ENCODE peak calls at places on chromosomes 1 and 21, in six cellular contexts. L is left ventricle myocardium inferior, Q is esophagus squamous epithelium, E is upper lobe of right lung, N is stomach, K is A549. M is an unnamed sample.

GRCh38 chr21:39318091-39318959 is 4.9 kb upstream of the BRWD1 start:
- DNase-seq in K (no peak), E (no peak), L (no peak), N (no peak), Q (no peak), M (no peak)

GRCh38 chr1:179955318-179955638 is 668 bp downstream of the CEP350 start:
- DNase-seq in E (no peak), L (no peak), N (no peak), Q (no peak), K (peak), M (no peak)

GRCh38 chr1:234186037-234186688 is 187.1 kb upstream of the COA6 start:
- DNase-seq in K (peak), Q (no peak), N (no peak), E (no peak), L (no peak), M (no peak)

GRCh38 chr1:63915121-63915520 is 141.3 kb downstream of the ROR1 start:
- DNase-seq in E (no peak), N (no peak), L (no peak), Q (no peak), K (no peak), M (no peak)

GRCh38 chr1:70427976-70428375 is 16.9 kb downstream of the CTH start:
- DNase-seq in K (no peak), E (no peak), Q (no peak), L (no peak), N (no peak), M (no peak)

GRCh38 chr1:117068580-117068979 is 8.5 kb downstream of the TTF2 start:
- DNase-seq in N (no peak), E (no peak), K (no peak), Q (no peak), L (no peak), M (no peak)

GRCh38 chr1:52059888-52060287 is 3.8 kb downstream of the BTF3L4 start:
- DNase-seq in L (no peak), K (no peak), N (no peak), Q (no peak), E (no peak), M (no peak)

GRCh38 chr1:151822404-151822803 is 9.2 kb downstream of the RORC start:
- DNase-seq in L (no peak), K (no peak), Q (no peak), E (no peak), N (no peak), M (no peak)

GRCh38 chr1:93659805-93660479 is 21.7 kb downstream of the BCAR3 start:
- DNase-seq in N (no peak), E (no peak), Q (no peak), K (no peak), L (peak), M (no peak)

GRCh38 chr1:54792686-54793282 is 8.3 kb downstream of the TTC22 start:
- DNase-seq in Q (no peak), L (no peak), K (no peak), N (no peak), E (no peak), M (peak)

GRCh38 chr1:21562896-21563295 is 53.7 kb downstream of the ALPL start:
- DNase-seq in E (no peak), N (no peak), Q (no peak), K (no peak), L (no peak), M (no peak)

GRCh38 chr21:42316891-42317290 is 1.7 kb upstream of the TFF3 start:
- DNase-seq in K (no peak), L (no peak), Q (no peak), E (no peak), N (no peak), M (no peak)

GRCh38 chr1:62271932-62272728 is 47.1 kb downstream of the KANK4 start:
- DNase-seq in L (no peak), E (no peak), K (no peak), N (no peak), Q (no peak), M (no peak)

GRCh38 chr1:7589080-7589735 is 181.9 kb upstream of the VAMP3 start:
- DNase-seq in K (no peak), Q (no peak), N (no peak), E (peak), L (no peak), M (peak)

GRCh38 chr1:155324717-155325595 is 4.3 kb downstream of the RUSC1 start:
- DNase-seq in K (peak), E (peak), L (peak), N (peak), Q (no peak), M (peak)

GRCh38 chr1:32886012-32886827 is at the start of gene HPCA:
- DNase-seq in L (peak), N (peak), K (peak), E (peak), Q (no peak), M (no peak)

GRCh38 chr1:89723863-89724262 is 90.9 kb downstream of the LRRC8C start:
- DNase-seq in E (no peak), K (no peak), N (no peak), L (peak), Q (no peak), M (no peak)

DNA sequence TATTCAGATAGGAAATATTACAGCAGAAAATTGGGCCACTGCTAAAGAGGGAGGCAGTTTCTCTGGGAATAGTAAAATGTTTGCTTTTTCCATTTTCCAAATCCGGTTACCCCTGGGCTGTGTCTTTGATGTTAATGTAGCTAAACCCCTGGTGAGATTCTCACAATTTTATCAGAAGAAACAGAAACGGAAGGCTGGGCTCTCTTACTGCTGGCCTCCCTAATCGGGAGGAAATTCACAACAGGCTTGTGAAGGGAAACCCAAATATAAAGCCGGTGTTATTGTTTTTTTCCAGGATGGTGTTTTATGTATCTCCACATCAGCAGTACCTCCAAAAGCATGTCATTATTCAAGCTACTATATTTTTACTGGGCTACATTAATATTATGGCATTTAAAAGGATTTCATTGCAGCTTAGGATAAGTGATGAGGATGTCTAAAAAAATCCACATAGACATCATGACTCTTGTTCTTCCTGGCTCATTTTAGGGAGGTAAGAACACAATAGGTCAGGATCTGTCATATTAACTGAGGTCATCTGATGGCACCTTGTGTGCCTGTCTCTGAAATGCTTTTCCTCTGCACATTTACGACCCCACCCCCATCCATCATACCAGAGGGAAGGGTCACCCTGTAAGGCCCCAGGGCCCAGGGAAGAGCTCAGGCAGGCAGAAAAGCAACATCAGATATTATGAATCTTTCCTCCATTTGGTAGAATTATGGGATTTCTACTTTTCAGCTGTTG is 158.7 kb downstream of the DSCAM start:
- DNase-seq in K (no peak), N (no peak), E (no peak), Q (no peak), L (no peak), M (no peak)
- H3K27ac ChIP-seq in K (no peak), N (no peak), E (no peak), Q (no peak), L (no peak), M (no peak)

GRCh38 chr1:87937774-87938173 is 609.1 kb downstream of the LMO4 start:
- DNase-seq in N (no peak), Q (no peak), K (no peak), L (no peak), E (no peak), M (no peak)
- H3K27ac ChIP-seq in N (no peak), Q (no peak), K (no peak), L (no peak), E (no peak), M (no peak)

GRCh38 chr1:115063238-115063901 is 25.9 kb downstream of the TSPAN2 start:
- DNase-seq in N (no peak), E (no peak), L (no peak), Q (no peak), K (no peak), M (no peak)
- H3K27ac ChIP-seq in N (no peak), E (no peak), L (peak), Q (peak), K (no peak), M (peak)

DNA sequence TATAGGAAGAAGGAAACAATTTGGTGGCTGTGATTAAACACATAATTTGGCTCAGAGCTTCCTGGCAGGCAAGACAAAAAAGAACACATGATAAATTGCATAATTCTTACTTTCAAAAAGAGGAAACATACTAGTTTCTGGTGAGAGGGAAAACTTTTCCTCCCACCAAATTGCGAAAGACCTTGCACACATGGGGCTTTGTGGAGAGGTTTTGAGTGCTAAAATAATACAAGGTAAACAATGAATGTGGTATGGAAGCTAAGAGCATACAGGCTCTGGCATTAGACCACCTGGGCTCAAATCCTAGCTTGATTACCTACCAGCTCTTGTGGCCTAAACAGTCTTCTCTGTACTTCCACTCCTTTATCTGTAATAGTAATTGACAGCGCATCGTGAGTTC is 140.1 kb upstream of the HOOK1 start:
- DNase-seq in Q (no peak), E (no peak), L (no peak), N (no peak), K (no peak), M (peak)
- H3K27ac ChIP-seq in Q (peak), E (peak), L (peak), N (peak), K (no peak), M (peak)

DNA sequence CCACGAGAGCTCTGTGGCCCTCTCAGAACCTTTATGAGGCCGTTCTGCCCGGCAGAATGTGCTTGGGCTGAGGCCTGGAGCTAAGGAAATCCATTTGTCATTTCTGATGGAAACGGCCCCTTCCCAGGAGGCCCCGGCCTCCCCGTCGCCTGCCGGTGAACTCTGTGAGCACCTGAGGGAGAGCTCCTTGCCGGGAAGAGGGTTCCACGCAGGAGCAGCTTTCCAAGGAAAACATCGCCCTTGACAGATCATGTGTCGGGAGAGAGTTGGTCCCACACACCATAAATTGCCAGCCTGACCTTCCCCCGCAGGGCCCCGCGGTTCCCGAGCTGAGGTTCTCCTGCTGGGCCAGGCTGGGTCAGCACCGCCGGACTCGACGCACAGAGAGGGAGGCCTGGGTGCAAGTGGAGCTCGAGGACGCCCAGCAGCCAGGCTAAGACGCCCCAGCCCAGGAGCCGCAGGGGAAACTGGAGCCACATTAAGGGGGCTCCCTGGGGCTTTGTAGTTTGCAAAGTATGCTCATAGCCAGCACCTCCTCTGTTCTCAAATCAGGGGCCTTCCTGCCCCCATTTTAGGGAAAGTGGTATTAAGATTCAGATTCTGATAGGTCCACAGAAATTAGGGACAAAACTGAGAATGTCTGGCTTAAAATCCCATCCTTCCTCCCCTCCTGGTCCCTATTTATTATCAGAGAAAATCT is 239.5 kb downstream of the FOXD2 start:
- DNase-seq in Q (no peak), E (peak), L (no peak), K (no peak), N (peak), M (peak)
- H3K27ac ChIP-seq in Q (no peak), E (no peak), L (no peak), K (no peak), N (no peak), M (no peak)

DNA sequence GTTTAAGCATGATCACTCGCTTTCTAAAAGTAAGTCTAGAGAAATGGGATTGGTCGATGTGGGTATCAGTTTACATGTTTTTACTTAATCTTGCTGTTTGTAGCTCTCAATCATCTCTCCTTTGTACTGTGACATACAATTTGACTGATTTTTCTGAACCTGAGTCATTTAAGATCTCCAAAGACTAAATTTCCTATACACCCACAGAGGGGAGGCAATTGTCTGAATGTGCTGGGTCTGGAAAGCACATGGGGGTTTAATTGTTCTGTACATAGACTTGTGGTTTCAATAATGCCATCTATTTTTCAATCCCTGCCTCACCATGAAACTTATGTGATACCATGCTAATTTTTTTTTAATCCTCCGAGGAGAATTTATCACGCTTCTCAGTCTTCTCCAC is 65.8 kb downstream of the USP25 start:
- DNase-seq in N (no peak), E (no peak), L (no peak), K (no peak), Q (no peak), M (no peak)
- H3K27ac ChIP-seq in N (no peak), E (no peak), L (no peak), K (no peak), Q (no peak), M (no peak)

GRCh38 chr1:206470692-206471414 is 577 bp downstream of the IKBKE start:
- DNase-seq in L (no peak), K (peak), Q (no peak), E (peak), N (peak), M (no peak)
- H3K27ac ChIP-seq in L (no peak), K (peak), Q (peak), E (peak), N (peak), M (peak)